ENCODE peak calls at places on chromosomes 2 and 18, in nine cellular contexts. L, J, D, M, S, P, Q, F and A are unnamed samples.

GRCh38 chr2:20623741-20624155 is 27.1 kb downstream of the HS1BP3 start:
- DNase-seq in L (no peak), J (no peak), D (no peak), M (no peak), S (no peak), P (no peak), Q (no peak), F (no peak), A (no peak)

GRCh38 chr2:151051584-151052220 is 210.0 kb downstream of the RBM43 start:
- DNase-seq in L (peak), J (no peak), D (peak), M (peak), S (peak), P (peak), Q (peak), F (peak), A (no peak)

GRCh38 chr2:127421871-127422618 is 3.8 kb downstream of the PROC start:
- DNase-seq in L (no peak), J (no peak), D (no peak), M (no peak), S (no peak), P (no peak), Q (no peak), F (no peak), A (no peak)

GRCh38 chr18:57275111-57275510 is 77.2 kb upstream of the ST8SIA3 start:
- DNase-seq in L (no peak), J (no peak), D (no peak), M (no peak), S (no peak), P (no peak), Q (no peak), F (no peak), A (no peak)

GRCh38 chr2:211875488-211875887 is 663.1 kb downstream of the ERBB4 start:
- DNase-seq in L (no peak), J (no peak), D (no peak), M (peak), S (no peak), P (no peak), Q (no peak), F (no peak), A (no peak)

GRCh38 chr2:88658890-88659881 is 31.9 kb upstream of the EIF2AK3 start:
- DNase-seq in L (no peak), J (peak), D (peak), M (peak), S (no peak), P (no peak), Q (peak), F (no peak), A (peak)

GRCh38 chr2:9703701-9704221 is 73.0 kb upstream of the YWHAQ start:
- DNase-seq in L (no peak), J (peak), D (peak), M (peak), S (peak), P (no peak), Q (no peak), F (peak), A (no peak)

GRCh38 chr2:208300847-208301618 is 35.0 kb downstream of the PIKFYVE start:
- DNase-seq in L (no peak), J (no peak), D (no peak), M (no peak), S (no peak), P (no peak), Q (no peak), F (peak), A (peak)

GRCh38 chr18:62899534-62899933 is 184.2 kb downstream of the PHLPP1 start:
- DNase-seq in L (no peak), J (no peak), D (no peak), M (no peak), S (no peak), P (no peak), Q (no peak), F (no peak), A (no peak)

GRCh38 chr2:96802281-96802595 is 13.8 kb upstream of the CNNM3 start:
- DNase-seq in L (peak), J (no peak), D (no peak), M (no peak), S (no peak), P (no peak), Q (no peak), F (no peak), A (no peak)

GRCh38 chr18:48993586-48993985 is 42.8 kb upstream of the SMAD7 start:
- DNase-seq in L (no peak), J (peak), D (no peak), M (peak), S (no peak), P (no peak), Q (no peak), F (peak), A (no peak)

GRCh38 chr18:22466608-22467390 is 49.1 kb upstream of the CTAGE1 start:
- DNase-seq in L (no peak), J (peak), D (peak), M (peak), S (no peak), P (no peak), Q (no peak), F (peak), A (peak)

GRCh38 chr2:197310940-197311485 is 433 bp upstream of the ANKRD44 start:
- DNase-seq in L (peak), J (no peak), D (no peak), M (no peak), S (no peak), P (no peak), Q (no peak), F (no peak), A (no peak)

GRCh38 chr2:197309369-197310231 is 980 bp downstream of the ANKRD44 start:
- DNase-seq in L (peak), J (no peak), D (no peak), M (no peak), S (no peak), P (peak), Q (peak), F (no peak), A (no peak)

GRCh38 chr2:197308635-197309368 is 1.8 kb downstream of the ANKRD44 start:
- DNase-seq in L (no peak), J (no peak), D (no peak), M (no peak), S (no peak), P (no peak), Q (no peak), F (no peak), A (no peak)

GRCh38 chr2:197311521-197312033 is 997 bp upstream of the ANKRD44 start:
- DNase-seq in L (peak), J (peak), D (no peak), M (peak), S (no peak), P (no peak), Q (no peak), F (no peak), A (no peak)

DNA sequence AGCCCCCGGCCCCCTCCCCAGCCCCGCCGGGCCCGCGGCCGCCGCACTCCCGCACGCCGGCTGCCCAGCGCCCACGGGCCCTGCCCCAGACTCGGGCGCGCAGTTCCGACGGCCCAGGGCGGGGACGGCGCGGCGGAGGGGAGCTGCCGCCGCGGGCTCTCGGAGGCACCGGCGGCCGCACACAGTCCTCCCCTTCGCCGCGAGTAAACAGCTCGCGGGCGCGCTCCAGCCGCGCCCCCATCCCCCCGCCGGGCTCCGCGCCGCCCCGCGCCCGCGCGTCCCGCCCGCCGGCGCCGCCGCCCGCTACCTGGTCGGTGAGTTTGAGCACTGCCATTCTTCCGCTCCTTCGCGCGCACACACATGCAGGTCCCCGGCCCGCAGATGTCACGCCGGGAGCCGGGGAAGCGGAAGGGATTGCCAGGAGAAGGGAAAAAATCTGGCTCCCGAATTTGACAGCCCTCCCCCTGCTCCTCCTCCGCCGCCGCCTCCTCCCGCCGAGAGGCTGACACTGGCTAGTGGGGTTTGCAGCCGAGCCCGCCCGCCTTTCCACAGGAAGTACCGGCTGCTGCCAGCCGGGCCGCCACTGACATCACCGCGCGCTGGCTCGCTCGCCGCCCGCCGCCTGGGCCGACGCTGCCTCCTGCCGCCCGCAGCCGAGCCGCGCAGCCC is at the start of gene ANKRD44:
- DNase-seq in L (peak), J (peak), D (peak), M (peak), S (peak), P (peak), Q (peak), F (peak), A (no peak)
- H2AFZ ChIP-seq in L (peak), J (peak), D (peak), M (peak), S (peak), P (peak), Q (peak), F (peak), A (peak)

GRCh38 chr18:42306208-42306980 is 351.4 kb downstream of the PIK3C3 start:
- DNase-seq in L (no peak), J (no peak), D (peak), M (no peak), S (no peak), P (no peak), Q (no peak), F (no peak), A (no peak)

GRCh38 chr18:42310956-42311355 is 355.9 kb downstream of the PIK3C3 start:
- DNase-seq in L (no peak), J (peak), D (no peak), M (no peak), S (no peak), P (no peak), Q (peak), F (peak), A (peak)
- TF ChIP-seq CTCF in L (no peak), J (no peak), D (no peak), M (no peak), S (no peak), P (no peak), Q (no peak), F (no peak), A (no peak)

GRCh38 chr2:201807452-201807980 is 1.2 kb downstream of the CDK15 start:
- DNase-seq in L (peak), J (peak), D (peak), M (no peak), S (no peak), P (no peak), Q (peak), F (no peak), A (no peak)
- H2AFZ ChIP-seq in L (peak), J (peak), D (peak), M (no peak), S (no peak), P (no peak), Q (peak), F (peak), A (peak)

DNA sequence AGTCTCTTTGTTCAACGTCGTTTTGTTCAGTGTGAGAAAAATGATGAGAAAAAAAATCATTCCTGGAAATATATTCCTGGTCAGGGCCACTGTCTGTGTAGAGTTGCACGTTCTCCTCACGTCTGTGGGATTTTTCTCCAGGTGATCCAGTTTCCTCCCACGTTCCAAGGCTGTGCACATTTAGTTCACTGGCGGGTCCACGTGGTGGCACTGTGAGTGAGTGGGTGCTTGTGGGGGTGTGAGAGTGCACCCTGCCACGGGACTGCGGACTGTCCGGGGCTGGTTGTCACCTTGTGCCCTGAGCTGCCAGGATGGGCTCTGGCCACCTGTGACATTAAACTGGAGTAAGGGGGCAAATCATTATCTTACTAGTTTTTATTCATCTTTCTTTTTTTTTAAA is 30.3 kb upstream of the ACYP2 start:
- DNase-seq in L (no peak), J (no peak), D (no peak), M (peak), S (no peak), P (no peak), Q (no peak), F (no peak), A (no peak)
- TF ChIP-seq CTCF in L (no peak), J (no peak), D (no peak), M (no peak), S (no peak), P (no peak), Q (no peak), F (no peak), A (no peak)

GRCh38 chr2:189654641-189655040 is 6.6 kb upstream of the ASNSD1 start:
- DNase-seq in L (no peak), J (no peak), D (no peak), M (no peak), S (no peak), P (no peak), Q (no peak), F (no peak), A (no peak)
- H2AFZ ChIP-seq in L (no peak), J (no peak), D (no peak), M (no peak), S (no peak), P (no peak), Q (no peak), F (no peak), A (no peak)

DNA sequence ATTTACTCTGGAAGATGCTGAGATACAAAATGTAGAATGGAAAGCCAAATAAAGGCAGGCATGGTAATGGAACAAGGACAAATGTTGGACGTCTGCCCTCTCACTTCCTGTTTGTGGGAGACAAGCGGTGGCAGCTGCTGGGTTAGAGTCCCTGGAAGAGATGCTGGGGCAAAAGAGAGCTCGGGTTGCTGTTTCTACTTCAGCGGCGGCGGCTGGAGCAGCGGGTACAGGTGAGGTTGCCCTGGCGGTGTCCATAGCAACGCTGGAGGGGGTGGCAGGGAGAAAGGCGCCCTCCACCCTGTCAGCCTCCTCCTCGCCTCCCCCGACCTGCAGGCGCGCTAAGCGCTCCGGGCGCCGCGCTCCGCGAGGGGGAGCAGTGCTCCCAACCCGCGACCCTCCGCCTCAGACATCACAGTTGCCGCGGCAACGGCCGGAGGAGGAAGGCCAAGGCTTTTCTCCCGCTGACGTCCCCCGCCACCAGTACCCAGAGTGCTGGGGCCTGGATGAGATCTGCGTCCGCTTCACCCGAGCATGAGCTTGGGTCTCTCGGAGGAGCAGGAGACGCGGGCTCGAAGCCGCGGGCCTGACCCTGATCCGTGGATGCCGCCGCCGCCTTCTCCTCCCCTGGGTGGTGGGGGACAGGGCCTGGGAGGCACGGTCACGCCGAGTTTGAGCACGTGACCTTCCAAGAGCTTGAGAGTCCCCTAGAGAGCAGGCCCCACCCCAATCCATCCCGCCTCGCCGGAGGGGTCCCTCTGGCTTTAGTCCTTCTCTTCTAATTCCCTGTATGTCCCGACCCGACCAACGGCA is 65.6 kb downstream of the NOL4 start:
- DNase-seq in L (peak), J (peak), D (peak), M (no peak), S (no peak), P (no peak), Q (peak), F (no peak), A (no peak)
- TF ChIP-seq CTCF in L (peak), J (peak), D (peak), M (no peak), S (no peak), P (no peak), Q (peak), F (no peak), A (no peak)

GRCh38 chr2:145931836-145932352 is 1412.0 kb upstream of the ZEB2 start:
- DNase-seq in L (no peak), J (no peak), D (no peak), M (no peak), S (no peak), P (no peak), Q (no peak), F (no peak), A (no peak)
- H2AFZ ChIP-seq in L (peak), J (no peak), D (peak), M (no peak), S (no peak), P (no peak), Q (peak), F (no peak), A (no peak)

GRCh38 chr2:67234443-67234842 is 162.7 kb upstream of the ETAA1 start:
- DNase-seq in L (no peak), J (peak), D (peak), M (peak), S (no peak), P (no peak), Q (peak), F (peak), A (no peak)
- TF ChIP-seq CTCF in L (peak), J (peak), D (peak), M (peak), S (peak), P (no peak), Q (peak), F (no peak), A (peak)

DNA sequence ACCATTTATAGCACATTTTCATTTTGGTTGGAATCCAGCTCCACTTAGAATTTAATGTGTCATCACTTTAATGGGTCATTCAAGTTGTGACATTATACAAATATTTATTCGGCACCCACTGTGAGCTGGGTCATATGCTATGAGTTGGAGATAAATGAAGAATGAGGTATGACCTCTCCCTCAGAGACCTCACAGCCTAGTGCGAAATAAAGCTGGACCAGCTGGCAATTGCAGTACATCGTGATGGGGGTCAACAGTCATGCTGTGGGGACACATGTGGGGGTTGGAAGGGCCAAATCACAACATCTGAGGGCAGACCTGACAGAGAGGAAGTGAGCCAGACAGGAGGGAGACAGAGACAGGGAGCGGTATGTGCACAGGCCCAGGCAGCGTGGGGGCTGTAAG is 175.4 kb downstream of the MAIP1 start:
- DNase-seq in L (no peak), J (peak), D (peak), M (peak), S (no peak), P (no peak), Q (no peak), F (no peak), A (no peak)
- H2AFZ ChIP-seq in L (no peak), J (no peak), D (no peak), M (no peak), S (no peak), P (no peak), Q (peak), F (no peak), A (no peak)